ENCODE peak calls at places on chromosomes 6 and 20, in ten cellular contexts. F is GOT3, Z is RPMI7951, R is GM10248, M is COR-L47, G is anterior cingulate cortex, A is skeletal muscle cell, O is fibroblast of lung, U is A673, D is fibroblast of mammary gland. L is an unnamed sample.

GRCh38 chr6:158086706-158087518 is 81.2 kb downstream of the SERAC1 start:
- DNase-seq in M (no peak), O (peak), U (no peak), R (no peak), G (no peak), A (no peak), F (no peak), D (no peak), Z (no peak), L (no peak)

GRCh38 chr20:57540889-57541288 is 15.9 kb upstream of the CTCFL start:
- DNase-seq in G (no peak), M (no peak), F (no peak), U (no peak), R (no peak), Z (no peak), O (no peak), A (no peak), D (no peak), L (no peak)

GRCh38 chr6:4943716-4944115 is 60.1 kb downstream of the RPP40 start:
- DNase-seq in U (no peak), A (no peak), F (no peak), M (no peak), R (no peak), Z (peak), D (peak), G (no peak), O (no peak), L (no peak)

GRCh38 chr6:13354331-13355042 is 26.1 kb upstream of the TBC1D7 start:
- DNase-seq in U (no peak), G (no peak), D (peak), R (no peak), A (no peak), F (no peak), M (no peak), Z (peak), O (peak), L (peak)

GRCh38 chr20:36792422-36792821 is 18.9 kb upstream of the DSN1 start:
- DNase-seq in M (peak), G (no peak), A (peak), O (peak), R (peak), F (no peak), D (peak), U (peak), Z (peak), L (peak)

GRCh38 chr6:2245954-2246863 is 804 bp upstream of the GMDS start:
- DNase-seq in M (peak), F (no peak), D (peak), O (peak), R (peak), Z (peak), A (no peak), U (peak), G (peak), L (no peak)

GRCh38 chr20:55540486-55540885 is 464.8 kb downstream of the CBLN4 start:
- DNase-seq in G (no peak), Z (no peak), M (no peak), R (no peak), U (no peak), F (no peak), A (no peak), O (no peak), D (no peak), L (no peak)

GRCh38 chr20:53881362-53881761 is 189.0 kb downstream of the BCAS1 start:
- DNase-seq in D (no peak), R (no peak), F (no peak), U (no peak), O (no peak), M (no peak), G (no peak), Z (no peak), A (no peak), L (no peak)

GRCh38 chr6:131061041-131061770 is 1.8 kb downstream of the EPB41L2 start:
- DNase-seq in D (peak), O (peak), A (no peak), R (no peak), M (no peak), Z (peak), F (no peak), G (no peak), U (peak), L (peak)

GRCh38 chr6:78952362-78952761 is 85.0 kb downstream of the IRAK1BP1 start:
- DNase-seq in M (no peak), F (no peak), U (no peak), R (no peak), G (no peak), Z (no peak), A (no peak), D (no peak), O (no peak), L (no peak)

GRCh38 chr20:6733965-6734364 is 33.5 kb upstream of the BMP2 start:
- DNase-seq in F (no peak), M (no peak), U (no peak), G (no peak), O (no peak), R (no peak), D (no peak), A (no peak), Z (no peak), L (no peak)

GRCh38 chr6:56757585-56757984 is 114.9 kb upstream of the DST start:
- DNase-seq in F (no peak), U (peak), G (no peak), R (no peak), A (no peak), M (no peak), D (peak), Z (peak), O (peak), L (peak)

GRCh38 chr6:23535071-23535470 is 590.9 kb upstream of the NRSN1 start:
- DNase-seq in F (no peak), U (peak), A (peak), M (no peak), Z (no peak), R (no peak), G (no peak), O (no peak), D (peak), L (no peak)

GRCh38 chr6:144334150-144334708 is 49.1 kb downstream of the UTRN start:
- DNase-seq in F (no peak), G (no peak), M (no peak), Z (no peak), O (no peak), U (peak), D (no peak), R (peak), A (no peak), L (no peak)

GRCh38 chr20:11232896-11233295 is 559.1 kb upstream of the JAG1 start:
- DNase-seq in M (no peak), Z (no peak), U (no peak), A (no peak), O (no peak), D (no peak), G (no peak), F (no peak), R (no peak), L (no peak)

GRCh38 chr6:143755301-143755744 is 77.6 kb downstream of the PHACTR2 start:
- DNase-seq in F (no peak), U (no peak), G (no peak), O (peak), D (peak), A (no peak), M (no peak), R (no peak), Z (peak), L (no peak)

GRCh38 chr6:69861986-69862385 is 4.4 kb upstream of the COL19A1 start:
- DNase-seq in M (no peak), Z (peak), F (no peak), D (no peak), A (no peak), G (no peak), O (no peak), R (no peak), U (peak), L (no peak)

GRCh38 chr6:26043389-26044139 is 43.7 kb upstream of the HFE start:
- DNase-seq in A (peak), G (peak), M (peak), Z (peak), U (peak), O (peak), F (peak), D (peak), R (peak), L (peak)

GRCh38 chr6:81881660-81882059 is 129.2 kb upstream of the TENT5A start:
- DNase-seq in Z (no peak), F (no peak), G (no peak), U (no peak), R (no peak), A (no peak), O (no peak), M (no peak), D (no peak), L (no peak)

GRCh38 chr20:9889270-9889981 is 50.5 kb upstream of the PAK5 start:
- DNase-seq in G (no peak), R (peak), F (no peak), A (no peak), D (no peak), U (peak), M (no peak), Z (peak), O (no peak), L (no peak)

GRCh38 chr6:52537001-52537753 is 39.7 kb downstream of the TRAM2 start:
- DNase-seq in M (no peak), D (peak), F (no peak), G (no peak), Z (peak), O (no peak), U (no peak), R (peak), A (no peak), L (no peak)

GRCh38 chr6:93366506-93366905 is 52.9 kb downstream of the EPHA7 start:
- DNase-seq in Z (no peak), A (no peak), R (no peak), O (no peak), D (no peak), U (no peak), F (no peak), M (no peak), G (no peak), L (no peak)

GRCh38 chr6:18044108-18044783 is 56.8 kb upstream of the KIF13A start:
- DNase-seq in O (no peak), F (no peak), U (no peak), A (no peak), D (no peak), M (no peak), R (no peak), Z (peak), G (no peak), L (no peak)

GRCh38 chr6:79543886-79544285 is 6.7 kb upstream of the LCA5 start:
- DNase-seq in G (no peak), A (no peak), R (no peak), O (no peak), D (no peak), F (no peak), M (no peak), Z (no peak), U (no peak), L (no peak)

GRCh38 chr6:14721103-14721758 is 524.6 kb upstream of the JARID2 start:
- DNase-seq in G (no peak), Z (no peak), M (no peak), D (no peak), F (no peak), U (no peak), O (peak), R (no peak), A (no peak), L (no peak)

GRCh38 chr6:3398755-3399671 is 57.8 kb downstream of the SLC22A23 start:
- DNase-seq in O (no peak), G (no peak), A (no peak), R (no peak), Z (no peak), D (no peak), U (no peak), F (no peak), M (no peak), L (no peak)

GRCh38 chr6:169204167-169204566 is 49.5 kb downstream of the THBS2 start:
- DNase-seq in A (no peak), D (no peak), O (no peak), Z (no peak), U (no peak), G (no peak), R (no peak), M (no peak), F (no peak), L (no peak)

GRCh38 chr6:44036196-44036595 is 91.1 kb downstream of the MRPL14 start:
- DNase-seq in G (no peak), Z (peak), R (no peak), U (no peak), F (no peak), O (no peak), A (no peak), D (no peak), M (no peak), L (no peak)

GRCh38 chr6:3577517-3577916 is 120.7 kb upstream of the SLC22A23 start:
- DNase-seq in D (no peak), O (no peak), R (no peak), U (no peak), F (no peak), Z (no peak), M (no peak), A (no peak), G (no peak), L (no peak)

GRCh38 chr6:139881728-139882211 is 507.3 kb upstream of the CITED2 start:
- DNase-seq in D (peak), M (no peak), F (no peak), O (peak), A (no peak), U (peak), G (no peak), Z (peak), R (peak), L (peak)

GRCh38 chr6:35943390-35943789 is 22.5 kb upstream of the SRPK1 start:
- DNase-seq in O (no peak), G (no peak), U (no peak), F (no peak), D (no peak), M (no peak), R (no peak), Z (no peak), A (no peak), L (no peak)

GRCh38 chr20:37627060-37627766 is 66.6 kb upstream of the CTNNBL1 start:
- DNase-seq in G (no peak), R (peak), F (no peak), O (peak), D (peak), M (no peak), A (peak), U (peak), Z (peak), L (no peak)

GRCh38 chr20:16865406-16865805 is 117.2 kb downstream of the OTOR start:
- DNase-seq in O (no peak), U (no peak), G (no peak), D (no peak), A (no peak), F (no peak), Z (peak), R (no peak), M (peak), L (no peak)

GRCh38 chr6:158255280-158255973 is 56.8 kb upstream of the TULP4 start:
- DNase-seq in U (no peak), A (no peak), R (no peak), F (no peak), M (no peak), Z (no peak), D (no peak), O (no peak), G (no peak), L (no peak)